ENCODE peak calls at places on chromosomes 3 and 15, in four cellular contexts. One of them, this sample, is unnamed.
A peak's percentile ranks its signal among the peaks of the same experiment; 100 is the strongest.

GRCh38 chr3:71562938-71563337 is 20.6 kb downstream of the FOXP1 start:
- DNase-seq in heart left ventricle: no peak
- DNase-seq in Peyer's patch: no peak
- DNase-seq in body of pancreas: no peak
- DNase-seq in this sample: no peak

GRCh38 chr3:190566043-190566933 is 52.4 kb downstream of the IL1RAP start:
- DNase-seq in body of pancreas: peak; percentile 92
- DNase-seq in heart left ventricle: peak; percentile 87
- DNase-seq in Peyer's patch: no peak
- DNase-seq in this sample: no peak

GRCh38 chr15:27358751-27359434 is 387.9 kb downstream of the GABRG3 start:
- DNase-seq in body of pancreas: peak; percentile 13
- DNase-seq in Peyer's patch: no peak
- DNase-seq in heart left ventricle: peak; percentile 28
- DNase-seq in this sample: no peak

GRCh38 chr15:90660195-90660995 is 56.8 kb upstream of the BLM start:
- DNase-seq in heart left ventricle: peak; percentile 83
- DNase-seq in body of pancreas: peak; percentile 78
- DNase-seq in Peyer's patch: no peak
- DNase-seq in this sample: no peak

GRCh38 chr3:82816086-82816485 is 1054.6 kb upstream of the GBE1 start:
- DNase-seq in heart left ventricle: no peak
- DNase-seq in Peyer's patch: no peak
- DNase-seq in body of pancreas: no peak
- DNase-seq in this sample: no peak

GRCh38 chr15:31108836-31109235 is 7.3 kb upstream of the TRPM1 start:
- DNase-seq in Peyer's patch: no peak
- DNase-seq in body of pancreas: no peak
- DNase-seq in heart left ventricle: no peak
- DNase-seq in this sample: no peak

GRCh38 chr3:100268986-100269385 is 8.2 kb downstream of the TBC1D23 start:
- DNase-seq in body of pancreas: no peak
- DNase-seq in Peyer's patch: no peak
- DNase-seq in heart left ventricle: no peak
- DNase-seq in this sample: no peak

GRCh38 chr15:91853501-91853967 is at the start of gene SLCO3A1:
- DNase-seq in heart left ventricle: peak; percentile 89
- DNase-seq in body of pancreas: peak; percentile 73
- DNase-seq in Peyer's patch: peak; percentile 74
- DNase-seq in this sample: peak; percentile 65

GRCh38 chr3:11576453-11576852 is 67.3 kb downstream of the VGLL4 start:
- DNase-seq in body of pancreas: no peak
- DNase-seq in Peyer's patch: no peak
- DNase-seq in heart left ventricle: peak; percentile 59
- DNase-seq in this sample: no peak

GRCh38 chr15:29939404-29939803 is 117.1 kb upstream of the TJP1 start:
- DNase-seq in Peyer's patch: no peak
- DNase-seq in body of pancreas: no peak
- DNase-seq in heart left ventricle: no peak
- DNase-seq in this sample: no peak

GRCh38 chr15:74170083-74170844 is 3.2 kb upstream of the ISLR start:
- DNase-seq in Peyer's patch: no peak
- DNase-seq in heart left ventricle: no peak
- DNase-seq in body of pancreas: no peak
- DNase-seq in this sample: no peak

GRCh38 chr3:197420115-197420514 is 121.7 kb upstream of the DLG1 start:
- DNase-seq in Peyer's patch: no peak
- DNase-seq in body of pancreas: no peak
- DNase-seq in heart left ventricle: peak; percentile 48
- DNase-seq in this sample: no peak

GRCh38 chr15:87752250-87752951 is 504.1 kb downstream of the NTRK3 start:
- DNase-seq in Peyer's patch: no peak
- DNase-seq in body of pancreas: peak; percentile 33
- DNase-seq in heart left ventricle: no peak
- DNase-seq in this sample: no peak

GRCh38 chr15:52144656-52145055 is 32.1 kb upstream of the BCL2L10 start:
- DNase-seq in heart left ventricle: no peak
- DNase-seq in Peyer's patch: no peak
- DNase-seq in body of pancreas: no peak
- DNase-seq in this sample: no peak

GRCh38 chr3:132417695-132418520 is 606 bp downstream of the DNAJC13 start:
- DNase-seq in Peyer's patch: no peak
- DNase-seq in body of pancreas: peak; percentile 75
- DNase-seq in heart left ventricle: peak; percentile 65
- DNase-seq in this sample: peak; percentile 22

GRCh38 chr15:51830279-51830806 is 890 bp downstream of the TMOD3 start:
- DNase-seq in body of pancreas: peak; percentile 43
- DNase-seq in heart left ventricle: no peak
- DNase-seq in Peyer's patch: no peak
- DNase-seq in this sample: no peak

GRCh38 chr3:133445111-133445510 is 45.3 kb downstream of the BFSP2 start:
- DNase-seq in heart left ventricle: no peak
- DNase-seq in Peyer's patch: no peak
- DNase-seq in body of pancreas: no peak
- DNase-seq in this sample: no peak

GRCh38 chr3:60970850-60971249 is 280.4 kb downstream of the FHIT start:
- DNase-seq in heart left ventricle: no peak
- DNase-seq in Peyer's patch: no peak
- DNase-seq in body of pancreas: no peak
- DNase-seq in this sample: no peak

GRCh38 chr15:34481370-34481769 is 43.8 kb upstream of the GOLGA8A start:
- DNase-seq in Peyer's patch: no peak
- DNase-seq in body of pancreas: no peak
- DNase-seq in heart left ventricle: no peak
- DNase-seq in this sample: no peak

GRCh38 chr3:44883999-44884431 is 9.6 kb downstream of the TGM4 start:
- DNase-seq in Peyer's patch: no peak
- DNase-seq in body of pancreas: no peak
- DNase-seq in heart left ventricle: no peak
- DNase-seq in this sample: no peak

GRCh38 chr15:70323111-70323851 is 225.6 kb upstream of the TLE3 start:
- DNase-seq in body of pancreas: peak; percentile 33
- DNase-seq in heart left ventricle: no peak
- DNase-seq in Peyer's patch: no peak
- DNase-seq in this sample: no peak

GRCh38 chr3:17431004-17431403 is 311.4 kb downstream of the TBC1D5 start:
- DNase-seq in Peyer's patch: no peak
- DNase-seq in body of pancreas: no peak
- DNase-seq in heart left ventricle: no peak
- DNase-seq in this sample: no peak

GRCh38 chr15:82129769-82130168 is 84.0 kb upstream of the MEX3B start:
- DNase-seq in heart left ventricle: no peak
- DNase-seq in Peyer's patch: no peak
- DNase-seq in body of pancreas: no peak
- DNase-seq in this sample: no peak

GRCh38 chr3:107432013-107432515 is 54.8 kb downstream of the CCDC54 start:
- DNase-seq in body of pancreas: peak; percentile 19
- DNase-seq in Peyer's patch: no peak
- DNase-seq in heart left ventricle: peak; percentile 28
- DNase-seq in this sample: no peak

GRCh38 chr3:107438671-107439070 is 61.4 kb downstream of the CCDC54 start:
- DNase-seq in Peyer's patch: no peak
- DNase-seq in body of pancreas: no peak
- DNase-seq in heart left ventricle: no peak
- DNase-seq in this sample: no peak

GRCh38 chr3:107432646-107433045 is 55.4 kb downstream of the CCDC54 start:
- DNase-seq in heart left ventricle: no peak
- DNase-seq in Peyer's patch: no peak
- DNase-seq in body of pancreas: no peak
- DNase-seq in this sample: no peak

GRCh38 chr3:107431298-107432012 is 54.2 kb downstream of the CCDC54 start:
- DNase-seq in Peyer's patch: peak; percentile 78
- DNase-seq in body of pancreas: peak; percentile 81
- DNase-seq in heart left ventricle: peak; percentile 82
- DNase-seq in this sample: peak; percentile 24

DNA sequence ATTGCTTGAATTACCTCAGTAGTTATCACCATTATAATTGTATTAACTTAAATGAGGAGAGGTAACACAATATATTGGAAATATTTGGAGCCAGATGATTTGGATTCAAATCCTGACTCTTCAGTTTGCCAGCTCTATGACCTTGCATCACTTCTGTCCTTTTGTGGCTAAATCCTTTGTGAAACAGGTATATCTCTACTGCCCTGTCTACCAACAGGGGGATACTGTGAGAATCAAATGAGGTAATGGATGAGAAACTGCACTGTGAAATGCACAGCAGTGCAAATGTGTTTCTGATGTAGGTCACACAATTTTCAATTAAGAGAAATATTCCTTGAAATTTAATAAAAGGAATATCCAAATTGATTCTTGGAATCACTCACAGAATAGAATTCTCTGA is 58.8 kb downstream of the CCDC54 start:
- DNase-seq in Peyer's patch: no peak
- DNase-seq in body of pancreas: no peak
- DNase-seq in heart left ventricle: no peak
- DNase-seq in this sample: no peak
- TF ChIP-seq CTCF in Peyer's patch: no peak
- TF ChIP-seq CTCF in body of pancreas: no peak
- TF ChIP-seq CTCF in heart left ventricle: no peak
- TF ChIP-seq CTCF in this sample: no peak

DNA sequence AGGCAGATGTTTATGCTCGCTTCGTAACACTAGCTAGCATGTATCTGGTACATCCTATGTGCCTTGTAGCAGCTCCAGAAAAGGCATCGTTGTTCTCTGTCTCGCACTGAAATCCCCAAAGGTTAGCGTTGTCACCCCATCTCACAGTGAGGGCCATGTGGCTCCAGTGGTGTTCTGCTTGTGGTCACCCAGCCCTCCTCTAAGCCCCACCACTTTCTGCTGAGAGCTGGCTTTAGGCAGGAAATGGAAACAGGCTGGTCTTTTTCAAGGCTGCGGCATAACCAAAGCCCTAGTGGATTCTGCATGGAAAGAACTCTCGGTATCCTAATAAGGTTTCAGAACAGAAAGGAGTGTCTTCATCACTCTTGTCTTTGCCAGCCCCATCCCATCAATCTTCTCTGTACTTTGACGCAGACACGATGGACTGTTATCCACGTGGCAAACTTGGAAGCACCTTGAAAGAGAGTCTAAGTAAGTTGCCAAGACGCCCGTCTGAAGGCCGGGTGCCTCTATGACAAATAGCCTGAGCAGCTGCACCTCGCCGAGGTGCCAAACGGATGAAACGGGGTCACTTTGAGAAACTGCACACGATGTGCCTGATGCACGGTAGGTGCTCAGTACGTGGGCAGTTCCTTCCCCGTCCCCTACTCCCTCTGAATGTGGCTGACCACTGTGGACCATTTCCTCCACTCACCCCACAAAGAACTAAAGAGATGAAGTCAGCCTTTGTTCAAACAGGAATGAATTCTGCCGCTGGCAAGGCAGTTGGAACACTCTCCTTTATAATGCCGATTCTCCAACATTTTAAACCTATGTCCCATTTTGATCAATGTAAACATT is 57.8 kb upstream of the MEF2A start:
- DNase-seq in heart left ventricle: peak; percentile 59
- DNase-seq in Peyer's patch: no peak
- DNase-seq in body of pancreas: peak; percentile 52
- DNase-seq in this sample: no peak
- H3K4me1 ChIP-seq in heart left ventricle: peaks cover 36% of the 10 kb centered on the region
- H3K4me1 ChIP-seq in Peyer's patch: peaks cover 6% of the 10 kb centered on the region
- H3K4me1 ChIP-seq in body of pancreas: peaks cover 10% of the 10 kb centered on the region
- H3K4me1 ChIP-seq in this sample: peaks cover 15% of the 10 kb centered on the region

GRCh38 chr15:60138397-60138968 is 134.4 kb downstream of the FOXB1 start:
- DNase-seq in Peyer's patch: no peak
- DNase-seq in heart left ventricle: no peak
- DNase-seq in body of pancreas: no peak
- DNase-seq in this sample: no peak
- H3K27me3 ChIP-seq in Peyer's patch: no peaks in the 10 kb centered on the region
- H3K27me3 ChIP-seq in heart left ventricle: peaks cover 5% of the 10 kb centered on the region
- H3K27me3 ChIP-seq in body of pancreas: no peaks in the 10 kb centered on the region
- H3K27me3 ChIP-seq in this sample: no peaks in the 10 kb centered on the region

GRCh38 chr3:46481636-46482035 is 16.1 kb upstream of the RTP3 start:
- DNase-seq in body of pancreas: no peak
- DNase-seq in Peyer's patch: no peak
- DNase-seq in heart left ventricle: no peak
- DNase-seq in this sample: no peak

GRCh38 chr3:46484388-46484787 is 13.4 kb upstream of the RTP3 start:
- DNase-seq in body of pancreas: peak; percentile 29
- DNase-seq in Peyer's patch: no peak
- DNase-seq in heart left ventricle: no peak
- DNase-seq in this sample: no peak

GRCh38 chr3:46483799-46484198 is 14.0 kb upstream of the RTP3 start:
- DNase-seq in body of pancreas: no peak
- DNase-seq in heart left ventricle: peak; percentile 41
- DNase-seq in Peyer's patch: no peak
- DNase-seq in this sample: no peak

GRCh38 chr3:46480481-46481195 is 15.9 kb upstream of the LTF start:
- DNase-seq in Peyer's patch: no peak
- DNase-seq in heart left ventricle: no peak
- DNase-seq in body of pancreas: no peak
- DNase-seq in this sample: no peak

GRCh38 chr3:46482632-46483311 is 15.0 kb upstream of the RTP3 start:
- DNase-seq in heart left ventricle: no peak
- DNase-seq in Peyer's patch: no peak
- DNase-seq in body of pancreas: no peak
- DNase-seq in this sample: no peak
- TF ChIP-seq CTCF in heart left ventricle: no peak
- TF ChIP-seq CTCF in Peyer's patch: no peak
- TF ChIP-seq CTCF in body of pancreas: no peak
- TF ChIP-seq CTCF in this sample: no peak

GRCh38 chr15:75211436-75212199 is 9.9 kb downstream of the C15orf39 start:
- DNase-seq in body of pancreas: no peak
- DNase-seq in heart left ventricle: no peak
- DNase-seq in Peyer's patch: no peak
- DNase-seq in this sample: no peak
- H3K4me1 ChIP-seq in body of pancreas: peaks cover 16% of the 10 kb centered on the region
- H3K4me1 ChIP-seq in heart left ventricle: peaks cover 56% of the 10 kb centered on the region
- H3K4me1 ChIP-seq in Peyer's patch: peaks cover 5% of the 10 kb centered on the region
- H3K4me1 ChIP-seq in this sample: peaks cover 5% of the 10 kb centered on the region

This sample was measured in CD8-positive, alpha-beta T cell.